ENCODE peak calls at places on chromosomes 4 and X, in five cellular contexts. Q, S, D, P and N are unnamed samples.

GRCh38 chrX:80388206-80388605 is 32.0 kb upstream of the TENT5D start:
- DNase-seq in Q (peak; percentile 57), S (no peak), D (no peak), P (no peak), N (no peak)

GRCh38 chr4:184097240-184097619 is 120.4 kb downstream of the ENPP6 start:
- DNase-seq in Q (no peak), S (peak; percentile 37), D (no peak), P (peak; percentile 25), N (no peak)

GRCh38 chrX:136975642-136976518 is 57.9 kb downstream of the GPR101 start:
- DNase-seq in Q (no peak), S (no peak), D (no peak), P (no peak), N (no peak)

GRCh38 chrX:56802921-56803848 is 74.1 kb downstream of the NBDY start:
- DNase-seq in Q (peak; percentile 73), S (peak; percentile 81), D (no peak), P (peak; percentile 87), N (peak; percentile 67)

GRCh38 chr4:127523369-127523768 is 109.4 kb upstream of the INTU start:
- DNase-seq in Q (no peak), S (no peak), D (no peak), P (no peak), N (no peak)

GRCh38 chr4:2406406-2406805 is 12.0 kb downstream of the ZFYVE28 start:
- DNase-seq in Q (no peak), S (no peak), D (no peak), P (peak; percentile 43), N (no peak)

GRCh38 chrX:27675493-27675892 is 85.3 kb downstream of the DCAF8L2 start:
- DNase-seq in Q (peak; percentile 70), S (no peak), D (no peak), P (no peak), N (no peak)

GRCh38 chr4:77692847-77693432 is 87.3 kb downstream of the CXCL13 start:
- DNase-seq in Q (no peak), S (no peak), D (no peak), P (no peak), N (no peak)

GRCh38 chr4:13611283-13611842 is 16.2 kb downstream of the BOD1L1 start:
- DNase-seq in Q (no peak), S (no peak), D (no peak), P (no peak), N (no peak)

GRCh38 chr4:71156616-71157015 is 163.2 kb downstream of the DCK start:
- DNase-seq in Q (no peak), S (no peak), D (no peak), P (no peak), N (no peak)

GRCh38 chr4:125904802-125905201 is 590.0 kb downstream of the FAT4 start:
- DNase-seq in Q (no peak), S (no peak), D (no peak), P (no peak), N (no peak)